ENCODE peak calls at places on chromosomes 7 and 10, in ten cellular contexts. R is fibroblast of pulmonary artery; P is astrocyte of the spinal cord; W is activated T-helper 1 cell treated with anti-CD3 and anti-CD28 coated beads, Interleukin-2, amount 50 U/mL, for 16 hours; E is pancreas; J is stromal cell of bone marrow; T is H54; X is lower lobe of right lung; G is DND-41; C is non-pigmented ciliary epithelial cell. I is an unnamed sample.
A peak's percentile ranks its signal among the peaks of the same experiment; 100 is the strongest.

GRCh38 chr10:51073461-51074237 is 638 bp upstream of the PRKG1 start:
- DNase-seq in E (peak; percentile 46), G (no peak), J (no peak), T (peak; percentile 26), W (no peak), R (peak; percentile 15), C (no peak), X (no peak), P (no peak), I (peak; percentile 81)

GRCh38 chr10:118958559-118958958 is 71.0 kb upstream of the NANOS1 start:
- DNase-seq in X (no peak), T (no peak), J (no peak), R (no peak), G (no peak), C (no peak), W (no peak), P (no peak), E (no peak), I (no peak)

GRCh38 chr10:48885376-48885775 is 54.3 kb downstream of the LRRC18 start:
- DNase-seq in X (no peak), R (no peak), G (peak; percentile 26), W (no peak), C (no peak), P (no peak), E (no peak), J (no peak), T (no peak), I (no peak)

GRCh38 chr7:157337316-157338149 is 729 bp downstream of the DNAJB6 start:
- DNase-seq in R (peak; percentile 61), J (no peak), G (peak; percentile 67), P (peak; percentile 55), C (no peak), T (no peak), W (peak; percentile 33), X (peak; percentile 79), E (peak; percentile 67), I (peak; percentile 80)

GRCh38 chr7:5494683-5495561 is 71.3 kb upstream of the TNRC18 start:
- DNase-seq in J (peak; percentile 43), P (peak; percentile 74), R (peak; percentile 82), C (no peak), G (peak; percentile 77), E (peak; percentile 83), T (peak; percentile 98), X (peak; percentile 83), W (peak; percentile 63), I (peak; percentile 82)

GRCh38 chr10:68826764-68827591 is at the start of gene STOX1:
- DNase-seq in X (peak; percentile 54), P (peak; percentile 47), J (peak; percentile 16), R (peak; percentile 53), E (peak; percentile 63), C (no peak), G (peak; percentile 73), T (peak; percentile 77), W (peak; percentile 4), I (peak; percentile 57)

GRCh38 chr7:38744746-38745145 is 113.6 kb upstream of the AMPH start:
- DNase-seq in G (no peak), C (peak; percentile 79), P (peak; percentile 27), R (peak; percentile 91), X (no peak), T (peak; percentile 32), E (no peak), J (peak; percentile 17), W (no peak), I (no peak)

GRCh38 chr7:2164646-2165045 is 68.1 kb downstream of the MAD1L1 start:
- DNase-seq in T (no peak), E (no peak), G (no peak), R (no peak), X (no peak), P (no peak), C (no peak), J (no peak), W (no peak), I (no peak)

GRCh38 chr7:33979807-33980355 is 74.5 kb downstream of the BMPER start:
- DNase-seq in W (no peak), P (peak; percentile 64), E (no peak), C (peak; percentile 89), X (no peak), T (peak; percentile 52), R (peak; percentile 87), J (no peak), G (no peak), I (no peak)

GRCh38 chr10:74453151-74453550 is 302.1 kb downstream of the ADK start:
- DNase-seq in P (no peak), C (no peak), T (no peak), E (no peak), G (no peak), R (no peak), W (no peak), J (no peak), X (no peak), I (no peak)

GRCh38 chr7:96076350-96076707 is 245.6 kb downstream of the SLC25A13 start:
- DNase-seq in G (no peak), E (no peak), P (no peak), R (no peak), X (no peak), C (no peak), J (no peak), W (no peak), T (no peak), I (no peak)

GRCh38 chr10:61992683-61993629 is 91.5 kb downstream of the ARID5B start:
- DNase-seq in G (no peak), T (no peak), C (peak; percentile 73), P (peak; percentile 90), R (peak; percentile 98), E (no peak), W (no peak), J (peak; percentile 94), X (peak; percentile 55), I (no peak)

GRCh38 chr7:102872460-102872859 is 40.3 kb upstream of the LRRC17 start:
- DNase-seq in E (no peak), P (peak; percentile 99), W (no peak), C (peak; percentile 99), T (no peak), J (peak; percentile 88), R (peak; percentile 93), G (no peak), X (no peak), I (no peak)

GRCh38 chr10:101716891-101717659 is 22.1 kb upstream of the FBXW4 start:
- DNase-seq in P (no peak), T (no peak), G (no peak), C (no peak), J (no peak), E (no peak), W (no peak), X (no peak), R (no peak), I (no peak)

GRCh38 chr10:114061794-114062193 is 18.1 kb downstream of the ADRB1 start:
- DNase-seq in X (no peak), W (no peak), R (no peak), E (no peak), C (no peak), T (no peak), G (no peak), P (no peak), J (no peak), I (no peak)

GRCh38 chr10:3948843-3949242 is 163.8 kb upstream of the KLF6 start:
- DNase-seq in P (peak; percentile 86), W (peak; percentile 64), J (no peak), E (no peak), X (no peak), C (peak; percentile 55), G (peak; percentile 92), T (no peak), R (peak; percentile 82), I (peak; percentile 68)